ENCODE peak calls at places on chromosomes 11 and 22, in ten cellular contexts. I is IMR-90, O is Calu3, B is fibroblast of mammary gland, G is stomach, C is ovary, X is neural progenitor cell, M is colonic mucosa, W is A549, Q is astrocyte of the spinal cord. F is an unnamed sample.

GRCh38 chr11:69727266-69727665 is 23.4 kb upstream of the FGF19 start:
- DNase-seq in I (no peak), O (no peak), B (no peak), G (no peak), C (no peak), X (no peak), M (no peak), W (no peak), Q (no peak), F (no peak)

GRCh38 chr11:19846654-19847330 is 134.2 kb downstream of the NAV2 start:
- DNase-seq in I (peak; percentile 30), O (no peak), B (peak; percentile 30), G (no peak), C (peak; percentile 64), X (no peak), M (no peak), W (no peak), Q (peak; percentile 67), F (no peak)

GRCh38 chr11:126417463-126417862 is 62.0 kb downstream of the ST3GAL4 start:
- DNase-seq in I (no peak), O (no peak), B (no peak), G (no peak), C (no peak), X (no peak), M (no peak), W (no peak), Q (no peak), F (no peak)

GRCh38 chr11:125337836-125338235 is 158.2 kb downstream of the FEZ1 start:
- DNase-seq in I (peak; percentile 28), O (no peak), B (peak; percentile 14), G (no peak), C (no peak), X (no peak), M (no peak), W (no peak), Q (peak; percentile 17), F (no peak)

GRCh38 chr11:94134651-94135512 is 6.2 kb downstream of the PANX1 start:
- DNase-seq in I (peak; percentile 96), O (no peak), B (peak; percentile 93), G (peak; percentile 64), C (peak; percentile 84), X (no peak), M (peak; percentile 51), W (no peak), Q (peak; percentile 93), F (peak; percentile 90)

GRCh38 chr22:40039482-40039881 is 44.7 kb downstream of the FAM83F start:
- DNase-seq in I (no peak), O (no peak), B (no peak), G (no peak), C (no peak), X (no peak), M (no peak), W (no peak), Q (no peak), F (no peak)

GRCh38 chr11:2390871-2391662 is 9.5 kb upstream of the TSSC4 start:
- DNase-seq in I (peak; percentile 78), O (no peak), B (peak; percentile 84), G (no peak), C (peak; percentile 60), X (peak; percentile 41), M (no peak), W (peak; percentile 31), Q (peak; percentile 79), F (peak; percentile 61)

GRCh38 chr11:490186-490929 is 16.7 kb downstream of the RNH1 start:
- DNase-seq in I (no peak), O (no peak), B (no peak), G (no peak), C (no peak), X (no peak), M (no peak), W (no peak), Q (no peak), F (no peak)

DNA sequence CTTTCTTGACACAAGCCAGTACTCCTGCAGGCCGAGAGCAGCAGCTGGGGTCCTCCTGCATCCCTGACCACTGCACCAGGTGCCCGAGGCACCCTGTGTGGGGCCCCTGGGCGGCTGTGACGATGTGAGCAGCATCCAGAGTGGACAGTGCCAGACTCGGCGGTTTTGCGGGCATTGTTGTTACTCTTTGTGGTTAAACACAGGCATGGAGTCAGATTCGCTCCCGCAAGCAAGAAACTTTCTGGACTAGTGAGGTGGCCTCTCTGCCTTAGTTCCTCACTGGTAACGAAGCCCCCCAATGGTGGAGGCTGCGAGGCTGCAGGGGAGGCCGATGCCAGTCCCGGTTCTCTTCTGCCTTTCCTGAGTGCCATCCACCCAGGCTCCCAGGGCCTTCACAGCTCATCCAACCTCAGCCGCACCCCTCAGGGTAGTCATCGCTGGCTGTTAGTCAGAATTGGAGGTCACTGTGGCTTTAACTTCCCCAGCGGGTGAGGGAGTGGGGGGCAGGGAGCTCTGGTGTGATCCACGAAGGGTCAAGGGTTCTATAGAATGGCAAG is 3.7 kb upstream of the CLDN5 start:
- DNase-seq in I (peak; percentile 38), O (no peak), B (peak; percentile 37), G (no peak), C (no peak), X (no peak), M (no peak), W (no peak), Q (peak; percentile 11), F (peak; percentile 36)
- TF ChIP-seq CTCF in I (no peak), O (no peak), B (no peak), G (no peak), C (no peak), X (no peak), M (no peak), W (no peak), Q (no peak), F (no peak)

GRCh38 chr11:116073854-116074837 is 569.9 kb upstream of the CADM1 start:
- DNase-seq in I (no peak), O (no peak), B (no peak), G (no peak), C (no peak), X (peak; percentile 73), M (no peak), W (no peak), Q (peak; percentile 5), F (no peak)

GRCh38 chr11:116070555-116070954 is 566.3 kb upstream of the CADM1 start:
- DNase-seq in I (no peak), O (no peak), B (no peak), G (no peak), C (no peak), X (no peak), M (no peak), W (no peak), Q (no peak), F (no peak)

GRCh38 chr11:116071241-116071640 is 567.0 kb upstream of the CADM1 start:
- DNase-seq in I (no peak), O (no peak), B (no peak), G (no peak), C (no peak), X (no peak), M (no peak), W (no peak), Q (no peak), F (no peak)

GRCh38 chr11:116072133-116072532 is 567.9 kb upstream of the CADM1 start:
- DNase-seq in I (no peak), O (no peak), B (no peak), G (no peak), C (no peak), X (peak; percentile 71), M (no peak), W (no peak), Q (no peak), F (no peak)

GRCh38 chr11:116072776-116073175 is 568.6 kb upstream of the CADM1 start:
- DNase-seq in I (no peak), O (no peak), B (no peak), G (no peak), C (no peak), X (peak; percentile 49), M (no peak), W (no peak), Q (no peak), F (no peak)
- TF ChIP-seq CTCF in I (no peak), O (no peak), B (no peak), G (no peak), C (no peak), X (peak; percentile 37), M (no peak), W (no peak), Q (peak; percentile 31), F (no peak)

GRCh38 chr11:64006468-64006867 is 20.2 kb downstream of the OTUB1 start:
- DNase-seq in I (no peak), O (no peak), B (no peak), G (no peak), C (no peak), X (no peak), M (no peak), W (no peak), Q (no peak), F (no peak)

GRCh38 chr11:64009234-64009633 is 23.0 kb downstream of the OTUB1 start:
- DNase-seq in I (no peak), O (no peak), B (no peak), G (no peak), C (no peak), X (no peak), M (no peak), W (no peak), Q (no peak), F (no peak)

GRCh38 chr11:64007160-64007628 is 21.0 kb downstream of the OTUB1 start:
- DNase-seq in I (no peak), O (peak; percentile 35), B (peak; percentile 46), G (no peak), C (peak; percentile 49), X (peak; percentile 70), M (peak; percentile 27), W (peak; percentile 61), Q (no peak), F (peak; percentile 13)

GRCh38 chr11:64008283-64008931 is 22.2 kb downstream of the OTUB1 start:
- DNase-seq in I (no peak), O (no peak), B (no peak), G (no peak), C (no peak), X (no peak), M (no peak), W (no peak), Q (no peak), F (no peak)

GRCh38 chr11:64007629-64008282 is 21.5 kb downstream of the OTUB1 start:
- DNase-seq in I (no peak), O (peak; percentile 38), B (peak; percentile 27), G (peak; percentile 91), C (peak; percentile 85), X (peak; percentile 87), M (peak; percentile 70), W (peak; percentile 86), Q (no peak), F (no peak)
- TF ChIP-seq CTCF in I (no peak), O (no peak), B (no peak), G (no peak), C (peak; percentile 64), X (peak; percentile 42), M (peak; percentile 19), W (no peak), Q (peak; percentile 13), F (no peak)

DNA sequence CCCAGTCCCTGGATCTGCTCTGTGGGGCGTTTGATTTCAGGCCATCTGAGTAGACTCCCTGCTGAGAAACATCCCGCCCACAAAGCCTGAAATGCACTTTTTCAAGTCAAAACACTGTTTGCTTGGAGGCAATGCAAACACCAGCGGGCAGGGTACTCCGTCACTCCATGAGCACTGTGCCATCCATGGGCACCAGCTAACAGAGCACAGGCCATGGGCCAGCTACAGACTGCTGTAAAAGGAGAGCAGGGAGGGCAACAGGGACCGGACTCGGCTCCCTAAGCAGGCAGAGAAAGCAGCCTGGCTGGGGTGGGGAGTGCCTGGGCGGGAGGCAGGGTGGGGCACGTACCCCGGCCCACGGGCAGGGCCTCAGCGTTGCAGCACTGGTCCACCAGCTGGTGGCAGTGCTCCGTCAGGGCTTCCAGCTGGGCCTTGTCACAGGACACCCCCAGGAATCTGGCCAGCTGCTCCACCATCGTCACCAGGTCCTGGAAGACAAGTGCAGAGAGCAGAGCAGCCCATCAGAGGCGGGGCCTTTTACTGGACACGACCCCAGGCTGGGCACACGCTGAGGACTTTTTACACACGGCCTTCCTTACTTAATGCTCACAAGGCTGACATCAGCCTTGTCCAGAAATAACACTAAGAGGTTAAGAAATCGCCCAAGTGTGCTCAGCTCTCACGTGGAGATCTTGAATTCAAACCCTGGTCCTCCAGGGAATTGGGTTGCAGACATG is 16.8 kb upstream of the EFCAB6 start:
- DNase-seq in I (peak; percentile 81), O (no peak), B (peak; percentile 87), G (no peak), C (peak; percentile 55), X (no peak), M (peak; percentile 27), W (no peak), Q (peak; percentile 29), F (no peak)
- TF ChIP-seq CTCF in I (peak; percentile 32), O (no peak), B (no peak), G (no peak), C (no peak), X (peak; percentile 22), M (no peak), W (no peak), Q (peak; percentile 28), F (peak; percentile 41)

F was measured in HFFc6.